ENCODE peak calls at places on chromosomes 16 and 17, in four cellular contexts. One of them, this sample, is unnamed.

GRCh38 chr17:75754378-75755204 is 10.4 kb downstream of the GALK1 start:
- DNase-seq in heart right ventricle: no peak
- DNase-seq in HEK293T: no peak
- DNase-seq in HTR-8/SVneo: no peak
- DNase-seq in this sample: no peak

GRCh38 chr17:49482144-49482817 is 12.8 kb upstream of the NGFR start:
- DNase-seq in heart right ventricle: no peak
- DNase-seq in HEK293T: no peak
- DNase-seq in HTR-8/SVneo: no peak
- DNase-seq in this sample: no peak

GRCh38 chr16:11251525-11252481 is 4.2 kb downstream of the SOCS1 start:
- DNase-seq in heart right ventricle: no peak
- DNase-seq in HEK293T: no peak
- DNase-seq in HTR-8/SVneo: no peak
- DNase-seq in this sample: no peak

GRCh38 chr17:67200727-67201301 is 44.2 kb downstream of the HELZ start:
- DNase-seq in heart right ventricle: no peak
- DNase-seq in HEK293T: peak
- DNase-seq in HTR-8/SVneo: peak
- DNase-seq in this sample: no peak

GRCh38 chr16:89397331-89397861 is 93.0 kb downstream of the ANKRD11 start:
- DNase-seq in heart right ventricle: no peak
- DNase-seq in HEK293T: no peak
- DNase-seq in HTR-8/SVneo: no peak
- DNase-seq in this sample: no peak

GRCh38 chr17:8277317-8277716 is 11.2 kb upstream of the RANGRF start:
- DNase-seq in heart right ventricle: no peak
- DNase-seq in HEK293T: no peak
- DNase-seq in HTR-8/SVneo: no peak
- DNase-seq in this sample: no peak

GRCh38 chr17:82668631-82669099 is 20.4 kb upstream of the WDR45B start:
- DNase-seq in heart right ventricle: peak
- DNase-seq in HEK293T: peak
- DNase-seq in HTR-8/SVneo: no peak
- DNase-seq in this sample: no peak

GRCh38 chr17:62761884-62762283 is 46.2 kb downstream of the MARCHF10 start:
- DNase-seq in heart right ventricle: no peak
- DNase-seq in HEK293T: no peak
- DNase-seq in HTR-8/SVneo: no peak
- DNase-seq in this sample: no peak

GRCh38 chr16:28974007-28974436 is 556 bp upstream of the SPNS1 start:
- DNase-seq in heart right ventricle: peak
- DNase-seq in HEK293T: peak
- DNase-seq in HTR-8/SVneo: peak
- DNase-seq in this sample: peak

GRCh38 chr17:35022536-35023063 is 40.9 kb downstream of the RFFL start:
- DNase-seq in heart right ventricle: peak
- DNase-seq in HEK293T: no peak
- DNase-seq in HTR-8/SVneo: peak
- DNase-seq in this sample: peak

GRCh38 chr17:81557276-81558114 is 5.3 kb upstream of the FAAP100 start:
- DNase-seq in heart right ventricle: no peak
- DNase-seq in HEK293T: no peak
- DNase-seq in HTR-8/SVneo: no peak
- DNase-seq in this sample: peak

GRCh38 chr16:23286131-23286532 is 16.0 kb upstream of the SCNN1B start:
- DNase-seq in heart right ventricle: no peak
- DNase-seq in HEK293T: no peak
- DNase-seq in HTR-8/SVneo: no peak
- DNase-seq in this sample: no peak

GRCh38 chr17:79936661-79937434 is 97.6 kb upstream of the CBX4 start:
- DNase-seq in heart right ventricle: peak
- DNase-seq in HEK293T: no peak
- DNase-seq in HTR-8/SVneo: no peak
- DNase-seq in this sample: no peak

GRCh38 chr16:27980919-27981670 is 82.4 kb downstream of the GSG1L start:
- DNase-seq in heart right ventricle: no peak
- DNase-seq in HEK293T: no peak
- DNase-seq in HTR-8/SVneo: no peak
- DNase-seq in this sample: no peak

GRCh38 chr17:37650419-37651003 is 7.3 kb upstream of the DDX52 start:
- DNase-seq in heart right ventricle: no peak
- DNase-seq in HEK293T: peak
- DNase-seq in HTR-8/SVneo: peak
- DNase-seq in this sample: peak

GRCh38 chr17:78185981-78186688 is 717 bp downstream of the TK1 start:
- DNase-seq in heart right ventricle: peak
- DNase-seq in HEK293T: peak
- DNase-seq in HTR-8/SVneo: peak
- DNase-seq in this sample: no peak

GRCh38 chr17:21263351-21263750 is 10.1 kb upstream of the NATD1 start:
- DNase-seq in heart right ventricle: no peak
- DNase-seq in HEK293T: no peak
- DNase-seq in HTR-8/SVneo: no peak
- DNase-seq in this sample: no peak

GRCh38 chr16:30131869-30132475 is 9.0 kb upstream of the MAPK3 start:
- DNase-seq in heart right ventricle: no peak
- DNase-seq in HEK293T: no peak
- DNase-seq in HTR-8/SVneo: no peak
- DNase-seq in this sample: no peak

GRCh38 chr17:66383353-66383752 is 80.9 kb downstream of the PRKCA start:
- DNase-seq in heart right ventricle: no peak
- DNase-seq in HEK293T: no peak
- DNase-seq in HTR-8/SVneo: no peak
- DNase-seq in this sample: no peak

GRCh38 chr17:29215717-29216116 is 30.9 kb upstream of the CRYBA1 start:
- DNase-seq in heart right ventricle: no peak
- DNase-seq in HEK293T: no peak
- DNase-seq in HTR-8/SVneo: no peak
- DNase-seq in this sample: no peak

GRCh38 chr17:57438031-57438731 is 181.9 kb downstream of the MSI2 start:
- DNase-seq in heart right ventricle: no peak
- DNase-seq in HEK293T: no peak
- DNase-seq in HTR-8/SVneo: no peak
- DNase-seq in this sample: no peak

GRCh38 chr17:77610980-77611641 is 347.4 kb upstream of the TNRC6C start:
- DNase-seq in heart right ventricle: no peak
- DNase-seq in HEK293T: no peak
- DNase-seq in HTR-8/SVneo: no peak
- DNase-seq in this sample: no peak

GRCh38 chr16:88711750-88712340 is 5.5 kb downstream of the CTU2 start:
- DNase-seq in heart right ventricle: no peak
- DNase-seq in HEK293T: no peak
- DNase-seq in HTR-8/SVneo: no peak
- DNase-seq in this sample: no peak

GRCh38 chr17:282000-282911 is 70.4 kb downstream of the RPH3AL start:
- DNase-seq in heart right ventricle: no peak
- DNase-seq in HEK293T: no peak
- DNase-seq in HTR-8/SVneo: no peak
- DNase-seq in this sample: no peak

GRCh38 chr16:4689091-4689671 is 4.2 kb upstream of the NUDT16L1 start:
- DNase-seq in heart right ventricle: no peak
- DNase-seq in HEK293T: no peak
- DNase-seq in HTR-8/SVneo: no peak
- DNase-seq in this sample: no peak

GRCh38 chr16:30518552-30518951 is 7.8 kb downstream of the ZNF768 start:
- DNase-seq in heart right ventricle: no peak
- DNase-seq in HEK293T: no peak
- DNase-seq in HTR-8/SVneo: no peak
- DNase-seq in this sample: no peak

GRCh38 chr16:4976611-4977145 is 18.5 kb downstream of the SEC14L5 start:
- DNase-seq in heart right ventricle: no peak
- DNase-seq in HEK293T: no peak
- DNase-seq in HTR-8/SVneo: no peak
- DNase-seq in this sample: no peak

GRCh38 chr17:61617261-61617660 is 26.2 kb upstream of the NACA2 start:
- DNase-seq in heart right ventricle: no peak
- DNase-seq in HEK293T: no peak
- DNase-seq in HTR-8/SVneo: no peak
- DNase-seq in this sample: no peak

GRCh38 chr16:24848065-24848464 is 2.3 kb downstream of the SLC5A11 start:
- DNase-seq in heart right ventricle: no peak
- DNase-seq in HEK293T: no peak
- DNase-seq in HTR-8/SVneo: no peak
- DNase-seq in this sample: no peak

GRCh38 chr16:528111-529011 is 849 bp downstream of the CAPN15 start:
- DNase-seq in heart right ventricle: no peak
- DNase-seq in HEK293T: no peak
- DNase-seq in HTR-8/SVneo: peak
- DNase-seq in this sample: peak

GRCh38 chr17:1515640-1516402 is 591 bp downstream of the INPP5K start:
- DNase-seq in heart right ventricle: no peak
- DNase-seq in HEK293T: peak
- DNase-seq in HTR-8/SVneo: peak
- DNase-seq in this sample: no peak

GRCh38 chr17:39352511-39352910 is 48.9 kb downstream of the FBXL20 start:
- DNase-seq in heart right ventricle: no peak
- DNase-seq in HEK293T: no peak
- DNase-seq in HTR-8/SVneo: no peak
- DNase-seq in this sample: peak

GRCh38 chr16:2749476-2749875 is 3.0 kb upstream of the SRRM2 start:
- DNase-seq in heart right ventricle: no peak
- DNase-seq in HEK293T: no peak
- DNase-seq in HTR-8/SVneo: no peak
- DNase-seq in this sample: no peak

GRCh38 chr17:61157246-61157887 is 242.3 kb upstream of the TBX2 start:
- DNase-seq in heart right ventricle: no peak
- DNase-seq in HEK293T: peak
- DNase-seq in HTR-8/SVneo: peak
- DNase-seq in this sample: no peak

GRCh38 chr17:79664925-79665738 is 54.3 kb upstream of the RBFOX3 start:
- DNase-seq in heart right ventricle: peak
- DNase-seq in HEK293T: no peak
- DNase-seq in HTR-8/SVneo: no peak
- DNase-seq in this sample: peak

GRCh38 chr16:53754938-53755910 is 51.3 kb downstream of the FTO start:
- DNase-seq in heart right ventricle: no peak
- DNase-seq in HEK293T: no peak
- DNase-seq in HTR-8/SVneo: no peak
- DNase-seq in this sample: no peak

GRCh38 chr17:42288078-42288984 is at the start of gene STAT5A:
- DNase-seq in heart right ventricle: peak
- DNase-seq in HEK293T: no peak
- DNase-seq in HTR-8/SVneo: peak
- DNase-seq in this sample: peak

GRCh38 chr17:77592503-77592902 is 366.0 kb upstream of the TNRC6C start:
- DNase-seq in heart right ventricle: no peak
- DNase-seq in HEK293T: no peak
- DNase-seq in HTR-8/SVneo: no peak
- DNase-seq in this sample: no peak

GRCh38 chr17:67647482-67647881 is 70.3 kb upstream of the NOL11 start:
- DNase-seq in heart right ventricle: no peak
- DNase-seq in HEK293T: no peak
- DNase-seq in HTR-8/SVneo: no peak
- DNase-seq in this sample: no peak

GRCh38 chr16:55048745-55049144 is 118.1 kb downstream of the IRX5 start:
- DNase-seq in heart right ventricle: no peak
- DNase-seq in HEK293T: no peak
- DNase-seq in HTR-8/SVneo: no peak
- DNase-seq in this sample: no peak

This sample was measured in dermis microvascular lymphatic vessel endothelial cell.